ENCODE peak calls at places on chromosomes 13 and 19, in eight cellular contexts. G is choroid plexus epithelial cell; X is NCI-H526; P is T-helper 22 cell; N is iPS-NIHi11; D is adipocyte; I is T-helper 2 cell; C is stimulated activated CD4-positive, alpha-beta T cell treated with anti-CD3 and anti-CD28 coated beads, Interleukin-1b, Interleukin-23, amount 100 ng/mL, for 4 hours. K is an unnamed sample.

GRCh38 chr13:114259374-114259773 is 22.0 kb upstream of the UPF3A start:
- DNase-seq in N (no peak), P (no peak), C (no peak), I (no peak), D (no peak), G (no peak), X (peak; percentile 19), K (no peak)

GRCh38 chr19:28493881-28494280 is 719.1 kb downstream of the UQCRFS1 start:
- DNase-seq in N (peak; percentile 36), C (no peak), G (no peak), D (no peak), I (no peak), P (no peak), X (no peak), K (no peak)

GRCh38 chr19:31140717-31141116 is 208.5 kb downstream of the TSHZ3 start:
- DNase-seq in X (no peak), N (no peak), P (no peak), D (no peak), I (no peak), C (no peak), G (peak; percentile 60), K (peak; percentile 76)

GRCh38 chr19:19653597-19654147 is 9.8 kb downstream of the ATP13A1 start:
- DNase-seq in X (no peak), D (no peak), G (no peak), I (no peak), N (no peak), P (no peak), C (no peak), K (no peak)

GRCh38 chr13:113410472-113411201 is 42.7 kb downstream of the ADPRHL1 start:
- DNase-seq in N (no peak), C (no peak), P (no peak), D (peak; percentile 82), G (peak; percentile 56), X (peak; percentile 30), I (no peak), K (peak; percentile 90)

GRCh38 chr19:49339364-49340068 is 4.3 kb downstream of the CD37 start:
- DNase-seq in I (no peak), D (peak; percentile 33), X (peak; percentile 87), N (peak; percentile 96), C (no peak), P (no peak), G (peak; percentile 95), K (peak; percentile 78)

GRCh38 chr19:10271543-10272086 is 695 bp downstream of the ICAM1 start:
- DNase-seq in N (no peak), G (peak; percentile 65), C (peak; percentile 22), I (no peak), D (no peak), P (peak; percentile 39), X (no peak), K (peak; percentile 45)

GRCh38 chr19:32018014-32018413 is 327.4 kb upstream of the ZNF507 start:
- DNase-seq in X (no peak), I (no peak), C (no peak), G (peak; percentile 10), D (no peak), N (no peak), P (no peak), K (peak; percentile 50)

GRCh38 chr19:54952591-54953344 is 5.4 kb upstream of the NLRP7 start:
- DNase-seq in C (no peak), G (peak; percentile 18), I (no peak), N (no peak), P (no peak), D (no peak), X (no peak), K (peak; percentile 37)

GRCh38 chr13:80962855-80963254 is 621.9 kb upstream of the SPRY2 start:
- DNase-seq in G (peak; percentile 71), I (no peak), X (peak; percentile 76), P (no peak), C (no peak), D (peak; percentile 14), N (no peak), K (peak; percentile 60)

GRCh38 chr13:63351081-63351480 is 1935.4 kb upstream of the PCDH20 start:
- DNase-seq in D (no peak), G (peak; percentile 12), X (no peak), I (no peak), N (no peak), C (no peak), P (no peak), K (peak; percentile 22)